ENCODE peak calls at places on chromosomes 11 and 22, in eight cellular contexts. V is CD8-positive, alpha-beta T cell; B is GM23338; S is HCT116; P is IMR-90; R is brain microvascular endothelial cell; G is GM23248; C is A549. Q is an unnamed sample.

GRCh38 chr22:48146426-48146825 is 1384.0 kb downstream of the TBC1D22A start:
- DNase-seq in P (no peak), B (no peak), S (no peak), R (no peak), C (no peak), G (no peak), V (no peak), Q (no peak)

GRCh38 chr11:120399312-120399711 is 63.1 kb downstream of the ARHGEF12 start:
- DNase-seq in S (no peak), C (no peak), P (no peak), R (no peak), V (no peak), G (peak; percentile 30), B (no peak), Q (no peak)

GRCh38 chr22:37457093-37457893 is 28.9 kb downstream of the MFNG start:
- DNase-seq in S (peak; percentile 79), R (peak; percentile 51), G (peak; percentile 66), C (peak; percentile 70), B (peak; percentile 89), V (peak; percentile 73), P (peak; percentile 48), Q (peak; percentile 73)

GRCh38 chr11:10453261-10453660 is 1.8 kb upstream of the AMPD3 start:
- DNase-seq in S (no peak), G (no peak), P (peak; percentile 21), R (no peak), B (no peak), C (no peak), V (no peak), Q (no peak)

GRCh38 chr11:68825603-68826002 is 16.1 kb downstream of the CPT1A start:
- DNase-seq in C (no peak), P (no peak), R (no peak), S (peak; percentile 37), G (no peak), B (peak; percentile 46), V (no peak), Q (peak; percentile 69)

GRCh38 chr11:121661796-121662508 is 209.2 kb upstream of the SORL1-AS1 start:
- DNase-seq in S (no peak), B (no peak), V (no peak), C (no peak), R (peak; percentile 86), G (peak; percentile 89), P (peak; percentile 93), Q (no peak)

GRCh38 chr11:129658558-129658882 is 157.1 kb upstream of the TMEM45B start:
- DNase-seq in S (no peak), V (no peak), P (no peak), G (no peak), R (no peak), B (peak; percentile 71), C (no peak), Q (no peak)

GRCh38 chr11:47384498-47384897 is 6.2 kb upstream of the SPI1 start:
- DNase-seq in C (no peak), V (no peak), P (no peak), R (no peak), G (no peak), B (no peak), S (no peak), Q (no peak)

GRCh38 chr11:15826826-15827225 is 529.5 kb downstream of the SOX6 start:
- DNase-seq in C (peak; percentile 25), P (no peak), V (no peak), R (peak; percentile 17), G (peak; percentile 24), S (peak; percentile 4), B (peak; percentile 84), Q (peak; percentile 3)

GRCh38 chr11:97764605-97765004 is 1256.1 kb upstream of the CNTN5 start:
- DNase-seq in P (no peak), R (no peak), C (no peak), B (peak; percentile 11), G (no peak), S (no peak), V (no peak), Q (no peak)

GRCh38 chr11:77069336-77069968 is 2.7 kb downstream of the CAPN5 start:
- DNase-seq in B (no peak), V (no peak), G (no peak), P (no peak), S (no peak), R (no peak), C (no peak), Q (no peak)

GRCh38 chr11:19447150-19447566 is 206.4 kb upstream of the E2F8 start:
- DNase-seq in P (peak; percentile 60), S (no peak), C (no peak), G (peak; percentile 40), B (no peak), V (no peak), R (no peak), Q (no peak)

GRCh38 chr22:25970348-25970995 is 198.8 kb upstream of the SEZ6L start:
- DNase-seq in B (peak; percentile 73), P (no peak), R (no peak), C (no peak), S (no peak), G (no peak), V (no peak), Q (no peak)

GRCh38 chr11:80285076-80285790 is 844.4 kb upstream of the TENM4 start:
- DNase-seq in C (no peak), V (no peak), R (peak; percentile 22), B (no peak), P (peak; percentile 47), G (no peak), S (no peak), Q (no peak)

GRCh38 chr11:1852885-1853284 is at the start of gene LSP1:
- DNase-seq in V (peak; percentile 64), C (no peak), R (no peak), G (no peak), S (no peak), P (no peak), B (no peak), Q (peak; percentile 94)

GRCh38 chr11:15920856-15921629 is 435.3 kb downstream of the SOX6 start:
- DNase-seq in C (no peak), S (no peak), B (no peak), P (peak; percentile 8), G (no peak), R (no peak), V (no peak), Q (no peak)

GRCh38 chr11:123356539-123356938 is 73.5 kb upstream of the GRAMD1B start:
- DNase-seq in P (no peak), C (no peak), R (no peak), S (no peak), G (no peak), B (no peak), V (no peak), Q (no peak)

GRCh38 chr11:762421-763072 is 14.7 kb downstream of the GATD1 start:
- DNase-seq in B (peak; percentile 59), P (peak; percentile 74), C (peak; percentile 83), V (no peak), R (peak; percentile 33), S (peak; percentile 72), G (peak; percentile 94), Q (peak; percentile 79)

GRCh38 chr22:19497245-19497644 is 17.5 kb downstream of the CDC45 start:
- DNase-seq in B (no peak), V (no peak), S (no peak), P (peak; percentile 97), R (peak; percentile 96), G (peak; percentile 93), C (no peak), Q (no peak)

GRCh38 chr11:2166091-2166851 is 5.3 kb upstream of the INS start:
- DNase-seq in C (no peak), R (no peak), G (peak; percentile 39), P (no peak), B (peak; percentile 79), S (no peak), V (no peak), Q (no peak)

GRCh38 chr11:7609521-7609920 is 63.8 kb downstream of the CYB5R2 start:
- DNase-seq in G (peak; percentile 28), P (peak; percentile 31), C (no peak), R (no peak), V (no peak), B (no peak), S (no peak), Q (no peak)

GRCh38 chr11:7604331-7604973 is 68.8 kb downstream of the CYB5R2 start:
- DNase-seq in P (no peak), G (no peak), C (no peak), R (no peak), B (no peak), V (no peak), S (no peak), Q (no peak)

GRCh38 chr11:7609015-7609414 is 64.3 kb downstream of the CYB5R2 start:
- DNase-seq in C (no peak), P (no peak), G (peak; percentile 71), S (no peak), V (no peak), R (no peak), B (no peak), Q (no peak)

GRCh38 chr11:7605544-7605943 is 67.8 kb downstream of the CYB5R2 start:
- DNase-seq in C (peak; percentile 79), G (peak; percentile 44), B (no peak), S (peak; percentile 47), R (peak; percentile 85), P (peak; percentile 62), V (no peak), Q (no peak)

DNA sequence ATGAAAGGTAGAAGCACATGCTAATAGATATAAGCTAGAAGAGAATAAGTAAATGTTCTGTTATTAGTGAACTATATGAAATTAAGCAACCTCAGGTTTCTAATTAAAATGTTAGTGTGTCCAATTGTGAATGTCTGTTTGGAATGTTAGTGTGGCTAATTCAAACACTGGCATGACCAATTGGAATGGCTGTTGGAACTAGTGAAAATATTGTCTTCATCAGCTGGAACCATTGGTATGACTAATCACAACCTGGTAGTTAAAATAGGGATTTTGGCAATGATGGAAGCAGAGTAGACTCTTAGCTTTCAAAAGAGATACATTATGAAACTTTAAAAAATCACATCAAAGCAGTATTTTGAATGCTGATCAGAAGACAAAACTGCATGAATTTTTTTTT is 66.8 kb downstream of the CYB5R2 start:
- DNase-seq in G (peak; percentile 10), B (no peak), S (no peak), C (peak; percentile 25), P (no peak), V (no peak), R (no peak), Q (no peak)
- H3K27ac ChIP-seq in G (no peak overlapping the region), B (no peak overlapping the region), S (no peak overlapping the region), C (peak overlapping the region; percentile 92), P (no peak overlapping the region), V (no peak overlapping the region), R (no peak overlapping the region), Q (no peak overlapping the region)

GRCh38 chr11:28108909-28109308 is 721 bp downstream of the METTL15 start:
- DNase-seq in B (no peak), V (no peak), S (no peak), P (no peak), R (no peak), C (no peak), G (peak; percentile 63), Q (no peak)
- H3K27ac ChIP-seq in B (peak overlapping the region; percentile 79), V (peak overlapping the region; percentile 87), S (peak overlapping the region; percentile 72), P (peak overlapping the region; percentile 5), R (peak overlapping the region; percentile 76), C (peak overlapping the region; percentile 91), G (peak overlapping the region; percentile 97), Q (peak overlapping the region; percentile 95)

GRCh38 chr11:64767344-64768299 is 7.8 kb upstream of the PYGM start:
- DNase-seq in P (peak; percentile 60), V (peak; percentile 65), R (peak; percentile 63), S (peak; percentile 45), C (no peak), B (peak; percentile 96), G (peak; percentile 73), Q (no peak)
- H3K27ac ChIP-seq in P (no peak overlapping the region), V (peak overlapping the region; percentile 11), R (no peak overlapping the region), S (no peak overlapping the region), C (no peak overlapping the region), B (peak overlapping the region; percentile 74), G (no peak overlapping the region), Q (no peak overlapping the region)

GRCh38 chr11:70424765-70425164 is 26.4 kb downstream of the CTTN start:
- DNase-seq in V (no peak), G (no peak), S (no peak), B (no peak), C (no peak), P (no peak), R (no peak), Q (no peak)
- H3K27ac ChIP-seq in V (no peak overlapping the region), G (no peak overlapping the region), S (no peak overlapping the region), B (no peak overlapping the region), C (no peak overlapping the region), P (no peak overlapping the region), R (no peak overlapping the region), Q (no peak overlapping the region)

Q was measured in HL-60.